ENCODE peak calls at places on chromosomes 3 and 15, in eight cellular contexts. One of them, this sample, is unnamed.

GRCh38 chr15:23039917-23040281 is 530 bp upstream of the TUBGCP5 start:
- DNase-seq in substantia nigra: no peak
- DNase-seq in M059J: no peak
- DNase-seq in KBM-7: no peak
- DNase-seq in neural crest cell: no peak
- DNase-seq in amygdala: no peak
- DNase-seq in HFFc6: no peak
- DNase-seq in NCI-H1930: no peak
- DNase-seq in this sample: no peak

GRCh38 chr3:186286114-186286513 is 75.9 kb downstream of the DGKG start:
- DNase-seq in substantia nigra: no peak
- DNase-seq in M059J: peak
- DNase-seq in KBM-7: no peak
- DNase-seq in neural crest cell: no peak
- DNase-seq in amygdala: no peak
- DNase-seq in HFFc6: no peak
- DNase-seq in NCI-H1930: no peak
- DNase-seq in this sample: peak

GRCh38 chr3:10395196-10395595 is 74.3 kb upstream of the SEC13 start:
- DNase-seq in substantia nigra: no peak
- DNase-seq in M059J: no peak
- DNase-seq in KBM-7: no peak
- DNase-seq in neural crest cell: no peak
- DNase-seq in amygdala: no peak
- DNase-seq in HFFc6: no peak
- DNase-seq in NCI-H1930: no peak
- DNase-seq in this sample: no peak

GRCh38 chr15:85587707-85588441 is 206.9 kb downstream of the KLHL25 start:
- DNase-seq in substantia nigra: no peak
- DNase-seq in M059J: peak
- DNase-seq in KBM-7: no peak
- DNase-seq in neural crest cell: no peak
- DNase-seq in amygdala: no peak
- DNase-seq in HFFc6: peak
- DNase-seq in NCI-H1930: no peak
- DNase-seq in this sample: peak

GRCh38 chr3:115615001-115615447 is 8.3 kb upstream of the GAP43 start:
- DNase-seq in substantia nigra: no peak
- DNase-seq in M059J: peak
- DNase-seq in KBM-7: no peak
- DNase-seq in neural crest cell: no peak
- DNase-seq in amygdala: no peak
- DNase-seq in HFFc6: no peak
- DNase-seq in NCI-H1930: no peak
- DNase-seq in this sample: no peak

GRCh38 chr3:5155241-5155640 is 32.3 kb upstream of the EDEM1 start:
- DNase-seq in substantia nigra: no peak
- DNase-seq in M059J: no peak
- DNase-seq in KBM-7: no peak
- DNase-seq in neural crest cell: no peak
- DNase-seq in amygdala: no peak
- DNase-seq in HFFc6: no peak
- DNase-seq in NCI-H1930: no peak
- DNase-seq in this sample: no peak

GRCh38 chr15:36903922-36904479 is 196.3 kb downstream of the MEIS2 start:
- DNase-seq in substantia nigra: no peak
- DNase-seq in M059J: peak
- DNase-seq in KBM-7: no peak
- DNase-seq in neural crest cell: no peak
- DNase-seq in amygdala: no peak
- DNase-seq in HFFc6: no peak
- DNase-seq in NCI-H1930: no peak
- DNase-seq in this sample: no peak

GRCh38 chr3:136819784-136820640 is 1.1 kb downstream of the SLC35G2 start:
- DNase-seq in substantia nigra: no peak
- DNase-seq in M059J: peak
- DNase-seq in KBM-7: peak
- DNase-seq in neural crest cell: peak
- DNase-seq in amygdala: peak
- DNase-seq in HFFc6: peak
- DNase-seq in NCI-H1930: peak
- DNase-seq in this sample: no peak

GRCh38 chr3:161759444-161759843 is 262.8 kb downstream of the OTOL1 start:
- DNase-seq in substantia nigra: no peak
- DNase-seq in M059J: no peak
- DNase-seq in KBM-7: no peak
- DNase-seq in neural crest cell: no peak
- DNase-seq in amygdala: no peak
- DNase-seq in HFFc6: no peak
- DNase-seq in NCI-H1930: no peak
- DNase-seq in this sample: no peak

GRCh38 chr15:34147371-34148140 is 45.7 kb downstream of the PGBD4 start:
- DNase-seq in substantia nigra: no peak
- DNase-seq in M059J: peak
- DNase-seq in KBM-7: no peak
- DNase-seq in neural crest cell: no peak
- DNase-seq in amygdala: no peak
- DNase-seq in HFFc6: no peak
- DNase-seq in NCI-H1930: peak
- DNase-seq in this sample: no peak

GRCh38 chr15:67685008-67685599 is 140.2 kb upstream of the SKOR1 start:
- DNase-seq in substantia nigra: no peak
- DNase-seq in M059J: peak
- DNase-seq in KBM-7: peak
- DNase-seq in neural crest cell: no peak
- DNase-seq in amygdala: no peak
- DNase-seq in HFFc6: peak
- DNase-seq in NCI-H1930: peak
- DNase-seq in this sample: peak